ENCODE peak calls at places on chromosomes 11 and 22, in eight cellular contexts. J is AG04450, B is cardiac fibroblast, K is Peyer's patch, H is endodermal cell, L is coronary artery, V is brain microvascular endothelial cell, A is tibial nerve. G is an unnamed sample.

GRCh38 chr11:114308689-114309089 is 12.5 kb downstream of the NNMT start:
- DNase-seq in J (no peak), B (peak), K (no peak), H (no peak), L (peak), V (no peak), A (peak), G (peak)

GRCh38 chr11:69702769-69703510 is 882 bp downstream of the FGF19 start:
- DNase-seq in J (no peak), B (no peak), K (no peak), H (peak), L (no peak), V (no peak), A (no peak), G (no peak)

GRCh38 chr11:112225753-112226061 is 521 bp upstream of the PTS start:
- DNase-seq in J (no peak), B (peak), K (peak), H (no peak), L (no peak), V (peak), A (no peak), G (peak)

GRCh38 chr11:128695539-128696221 is 1.8 kb downstream of the FLI1 start:
- DNase-seq in J (no peak), B (peak), K (peak), H (peak), L (no peak), V (no peak), A (peak), G (no peak)

GRCh38 chr11:36431429-36432092 is 78.5 kb downstream of the TRAF6 start:
- DNase-seq in J (peak), B (peak), K (no peak), H (no peak), L (no peak), V (peak), A (no peak), G (peak)

GRCh38 chr22:37228106-37229011 is 15.7 kb downstream of the RAC2 start:
- DNase-seq in J (no peak), B (no peak), K (peak), H (no peak), L (no peak), V (no peak), A (no peak), G (no peak)

GRCh38 chr11:9150944-9151343 is 59.5 kb upstream of the SCUBE2 start:
- DNase-seq in J (no peak), B (peak), K (no peak), H (no peak), L (no peak), V (no peak), A (no peak), G (no peak)

GRCh38 chr22:48579035-48579914 is 1248.4 kb downstream of the BRD1 start:
- DNase-seq in J (no peak), B (no peak), K (no peak), H (no peak), L (no peak), V (no peak), A (no peak), G (peak)

GRCh38 chr11:134032501-134033091 is 36.3 kb upstream of the JAM3 start:
- DNase-seq in J (no peak), B (no peak), K (no peak), H (peak), L (no peak), V (no peak), A (no peak), G (no peak)

GRCh38 chr11:74683279-74683871 is 47.9 kb downstream of the CHRDL2 start:
- DNase-seq in J (no peak), B (no peak), K (no peak), H (peak), L (peak), V (no peak), A (no peak), G (no peak)

GRCh38 chr22:26547426-26547825 is 35.2 kb upstream of the TFIP11 start:
- DNase-seq in J (no peak), B (no peak), K (no peak), H (no peak), L (no peak), V (no peak), A (no peak), G (no peak)

GRCh38 chr11:68935516-68936357 is 32.0 kb downstream of the IGHMBP2 start:
- DNase-seq in J (no peak), B (no peak), K (no peak), H (no peak), L (no peak), V (no peak), A (no peak), G (no peak)

GRCh38 chr22:18088825-18089568 is 11.2 kb downstream of the PEX26 start:
- DNase-seq in J (no peak), B (no peak), K (peak), H (no peak), L (no peak), V (no peak), A (no peak), G (no peak)

GRCh38 chr11:75317446-75318122 is 33.9 kb downstream of the ARRB1 start:
- DNase-seq in J (no peak), B (no peak), K (no peak), H (peak), L (no peak), V (no peak), A (no peak), G (no peak)

GRCh38 chr22:22130956-22131355 is 113.6 kb upstream of the VPREB1 start:
- DNase-seq in J (no peak), B (no peak), K (no peak), H (no peak), L (no peak), V (no peak), A (no peak), G (no peak)

GRCh38 chr11:21704539-21704938 is 488.3 kb upstream of the ANO5 start:
- DNase-seq in J (no peak), B (no peak), K (no peak), H (peak), L (no peak), V (no peak), A (no peak), G (no peak)

GRCh38 chr11:1488575-1489180 is 2.1 kb upstream of the MOB2 start:
- DNase-seq in J (no peak), B (no peak), K (no peak), H (no peak), L (no peak), V (no peak), A (no peak), G (no peak)

GRCh38 chr22:39240841-39241631 is 3.7 kb downstream of the PDGFB start:
- DNase-seq in J (no peak), B (peak), K (peak), H (no peak), L (no peak), V (no peak), A (peak), G (no peak)

GRCh38 chr11:34050536-34050935 is 995 bp upstream of the CAPRIN1 start:
- DNase-seq in J (no peak), B (peak), K (no peak), H (no peak), L (no peak), V (peak), A (no peak), G (no peak)

GRCh38 chr11:117614695-117615094 is 182.3 kb downstream of the DSCAML1 start:
- DNase-seq in J (no peak), B (no peak), K (no peak), H (peak), L (no peak), V (no peak), A (no peak), G (no peak)
- TF ChIP-seq CTCF in J (no peak), B (no peak), K (no peak), H (peak), L (no peak), V (peak), A (no peak), G (no peak)

GRCh38 chr11:119363081-119363861 is 16.8 kb upstream of the MFRP start:
- DNase-seq in J (no peak), B (no peak), K (no peak), H (peak), L (no peak), V (no peak), A (no peak), G (no peak)
- H3K4me3 ChIP-seq in J (no peak), B (no peak), K (peak), H (peak), L (peak), V (no peak), A (peak), G (peak)

GRCh38 chr11:44927174-44927661 is 23.5 kb downstream of the TP53I11 start:
- DNase-seq in J (peak), B (peak), K (peak), H (peak), L (no peak), V (peak), A (peak), G (peak)

GRCh38 chr11:44928807-44929206 is 21.9 kb downstream of the TP53I11 start:
- DNase-seq in J (no peak), B (no peak), K (no peak), H (peak), L (no peak), V (no peak), A (no peak), G (no peak)

GRCh38 chr11:44926036-44926435 is 24.6 kb downstream of the TP53I11 start:
- DNase-seq in J (no peak), B (no peak), K (no peak), H (no peak), L (no peak), V (no peak), A (no peak), G (no peak)

GRCh38 chr11:44930588-44931302 is 19.9 kb downstream of the TP53I11 start:
- DNase-seq in J (no peak), B (no peak), K (no peak), H (no peak), L (no peak), V (no peak), A (no peak), G (no peak)

DNA sequence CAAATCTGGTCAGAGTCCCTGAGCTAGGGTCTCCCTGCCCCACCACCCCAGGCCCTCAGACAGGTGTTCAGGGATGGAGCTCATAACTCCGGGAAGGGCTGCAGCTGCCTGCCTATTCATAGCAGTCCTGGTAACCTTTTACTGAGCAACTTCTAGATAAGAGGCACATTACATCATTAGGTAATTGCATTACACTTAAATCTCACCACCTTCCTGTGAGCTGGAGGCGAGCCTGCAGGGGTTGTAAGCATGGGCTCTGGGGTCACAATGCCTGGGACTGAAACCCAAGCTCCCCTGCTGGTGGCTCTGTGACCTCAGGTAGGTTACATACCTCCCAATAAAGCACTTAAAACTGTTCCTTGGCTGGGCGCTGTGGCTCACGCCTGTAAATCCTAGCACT is 22.5 kb downstream of the TP53I11 start:
- DNase-seq in J (no peak), B (no peak), K (no peak), H (peak), L (no peak), V (no peak), A (no peak), G (no peak)
- TF ChIP-seq CTCF in J (no peak), B (no peak), K (no peak), H (peak), L (no peak), V (no peak), A (no peak), G (no peak)

GRCh38 chr11:67274768-67275605 is 8.7 kb downstream of the GRK2 start:
- DNase-seq in J (no peak), B (no peak), K (no peak), H (no peak), L (no peak), V (no peak), A (no peak), G (no peak)

GRCh38 chr11:67273260-67273990 is 7.2 kb downstream of the GRK2 start:
- DNase-seq in J (no peak), B (no peak), K (peak), H (no peak), L (no peak), V (no peak), A (no peak), G (no peak)

GRCh38 chr11:67277231-67277961 is 11.1 kb downstream of the GRK2 start:
- DNase-seq in J (no peak), B (peak), K (peak), H (peak), L (peak), V (no peak), A (peak), G (peak)

GRCh38 chr11:67276821-67277230 is 10.6 kb downstream of the GRK2 start:
- DNase-seq in J (no peak), B (peak), K (peak), H (peak), L (no peak), V (no peak), A (no peak), G (peak)

DNA sequence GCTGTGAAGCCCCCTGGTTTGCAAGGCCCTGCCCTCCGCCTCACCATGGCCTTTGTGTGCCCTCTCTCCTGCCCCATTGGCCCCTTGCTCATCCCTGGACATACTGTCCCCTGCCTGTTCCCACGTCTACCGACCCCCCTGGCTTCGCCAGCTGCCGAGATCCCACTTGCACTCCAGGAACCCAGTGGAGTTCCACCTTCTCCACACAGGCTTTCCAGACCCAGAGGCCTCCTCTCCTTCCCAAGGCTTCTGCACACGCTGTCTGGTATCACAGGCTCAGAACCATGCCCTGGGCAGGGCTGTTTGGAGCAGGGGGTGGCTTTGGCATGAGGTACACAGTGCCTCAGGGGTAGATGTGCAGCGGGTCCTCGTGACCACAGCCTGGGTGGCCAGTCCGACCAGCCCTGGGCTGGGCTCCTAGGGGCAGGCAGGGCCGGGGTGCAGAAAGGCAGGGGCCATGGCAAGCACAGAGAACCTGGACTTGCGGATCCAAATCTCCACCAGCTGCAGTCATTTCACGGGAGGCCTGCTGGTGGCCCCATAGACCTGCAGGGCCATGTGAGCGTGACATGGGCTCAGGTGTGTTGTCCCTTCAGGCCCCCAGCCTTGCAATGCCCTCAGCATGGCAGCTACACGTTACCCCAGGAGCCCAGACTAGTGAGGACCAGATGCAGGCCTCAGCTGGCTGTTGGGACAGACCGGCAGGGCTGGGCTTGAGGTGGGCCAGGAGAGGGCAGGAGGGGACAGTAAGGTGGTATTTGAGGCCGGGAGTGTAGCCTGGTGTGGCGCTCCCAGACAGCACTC is 9.5 kb downstream of the GRK2 start:
- DNase-seq in J (no peak), B (no peak), K (no peak), H (no peak), L (no peak), V (no peak), A (no peak), G (no peak)
- H3K4me3 ChIP-seq in J (no peak), B (no peak), K (no peak), H (no peak), L (no peak), V (no peak), A (no peak), G (no peak)

GRCh38 chr11:61761440-61762163 is 9.2 kb downstream of the MYRF start:
- DNase-seq in J (no peak), B (no peak), K (no peak), H (no peak), L (no peak), V (no peak), A (no peak), G (no peak)

GRCh38 chr11:61763930-61764605 is 11.6 kb downstream of the MYRF start:
- DNase-seq in J (no peak), B (no peak), K (no peak), H (no peak), L (no peak), V (no peak), A (no peak), G (no peak)

GRCh38 chr11:61762216-61762615 is 9.8 kb downstream of the MYRF start:
- DNase-seq in J (no peak), B (no peak), K (no peak), H (no peak), L (no peak), V (no peak), A (no peak), G (no peak)

GRCh38 chr11:61760946-61761345 is 8.5 kb downstream of the MYRF start:
- DNase-seq in J (no peak), B (no peak), K (no peak), H (no peak), L (no peak), V (no peak), A (no peak), G (no peak)

DNA sequence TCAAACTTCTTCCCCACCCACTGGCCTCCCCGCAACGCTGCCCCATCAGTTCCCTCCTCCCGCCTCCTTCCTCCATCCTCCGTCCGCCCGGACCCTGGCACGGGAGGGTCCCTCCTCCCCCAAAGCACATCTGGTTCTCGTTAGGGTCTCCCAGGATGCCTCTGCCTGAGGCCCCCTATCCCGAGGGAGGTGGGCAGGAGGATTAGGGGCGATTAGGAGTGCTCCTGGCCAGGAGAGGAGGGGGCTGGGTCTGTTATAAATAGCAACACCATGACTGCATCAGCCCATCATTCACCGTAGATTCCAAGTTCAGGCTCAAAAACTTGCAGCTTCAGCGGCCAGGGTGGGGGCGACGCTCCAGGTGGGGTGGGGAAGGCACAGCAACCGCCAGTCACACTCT is 10.4 kb downstream of the MYRF start:
- DNase-seq in J (no peak), B (no peak), K (no peak), H (no peak), L (no peak), V (no peak), A (no peak), G (no peak)
- TF ChIP-seq CTCF in J (no peak), B (no peak), K (no peak), H (no peak), L (no peak), V (no peak), A (no peak), G (no peak)

GRCh38 chr11:77067776-77068460 is 1.1 kb downstream of the CAPN5 start:
- DNase-seq in J (no peak), B (no peak), K (no peak), H (peak), L (peak), V (no peak), A (no peak), G (no peak)
- H3K4me3 ChIP-seq in J (peak), B (peak), K (peak), H (peak), L (peak), V (peak), A (peak), G (peak)

DNA sequence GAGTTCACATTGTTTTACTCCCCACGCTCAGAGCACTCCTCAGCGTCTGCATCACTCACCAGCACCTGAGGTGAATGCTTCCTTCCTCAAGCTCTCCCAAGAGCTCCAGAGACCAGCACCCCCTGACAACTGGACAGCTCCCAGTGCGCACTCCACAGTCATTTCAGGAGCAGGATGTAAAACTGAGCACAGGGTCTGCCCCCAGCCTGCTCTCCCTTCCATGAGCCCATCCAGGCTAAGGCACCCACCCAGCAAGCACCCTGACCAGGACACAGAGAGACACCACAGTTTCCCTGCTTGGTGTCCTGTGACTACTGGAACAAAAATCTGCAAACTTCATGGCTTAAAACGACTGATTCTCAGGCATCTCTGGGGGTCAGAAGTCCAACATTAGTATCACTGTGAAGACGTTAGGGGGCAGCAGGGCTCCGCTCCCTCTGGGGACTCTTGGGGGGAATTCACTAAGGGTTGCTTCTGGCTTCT is 3.3 kb downstream of the SCGB1D2 start:
- DNase-seq in J (no peak), B (peak), K (no peak), H (peak), L (no peak), V (peak), A (no peak), G (no peak)
- TF ChIP-seq CTCF in J (peak), B (peak), K (no peak), H (peak), L (no peak), V (peak), A (no peak), G (no peak)

DNA sequence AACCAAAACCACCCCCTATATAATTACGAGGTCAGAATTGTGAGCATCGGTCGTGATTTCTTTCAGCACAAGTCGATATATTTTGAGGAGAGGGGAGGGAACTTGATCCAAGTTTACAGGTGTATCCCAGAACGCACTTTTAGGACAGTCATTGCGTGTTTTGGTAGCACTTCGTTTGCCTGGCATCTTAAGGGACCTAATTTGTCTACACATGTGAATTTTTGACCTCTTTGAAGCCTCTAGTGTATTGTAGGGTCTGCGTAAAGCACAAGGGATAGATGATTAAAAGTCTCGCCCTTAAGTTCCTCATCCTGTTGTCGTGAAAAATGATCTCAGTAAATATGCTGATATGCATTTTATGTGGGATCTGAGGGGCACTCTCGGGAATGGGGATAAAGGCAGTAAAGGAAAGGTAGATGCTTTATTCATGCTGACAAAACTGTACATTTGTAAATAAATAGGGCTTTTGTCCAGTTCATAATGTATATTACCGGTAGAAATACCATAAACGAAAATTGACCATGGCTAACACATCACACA is 631 bp upstream of the CCDC34 start:
- DNase-seq in J (no peak), B (no peak), K (no peak), H (no peak), L (no peak), V (no peak), A (no peak), G (no peak)
- H3K4me3 ChIP-seq in J (peak), B (peak), K (peak), H (peak), L (peak), V (peak), A (peak), G (peak)

GRCh38 chr11:11659567-11660341 is 37.9 kb upstream of the GALNT18 start:
- DNase-seq in J (no peak), B (no peak), K (no peak), H (no peak), L (no peak), V (no peak), A (no peak), G (no peak)
- TF ChIP-seq CTCF in J (no peak), B (no peak), K (no peak), H (peak), L (no peak), V (peak), A (no peak), G (no peak)

DNA sequence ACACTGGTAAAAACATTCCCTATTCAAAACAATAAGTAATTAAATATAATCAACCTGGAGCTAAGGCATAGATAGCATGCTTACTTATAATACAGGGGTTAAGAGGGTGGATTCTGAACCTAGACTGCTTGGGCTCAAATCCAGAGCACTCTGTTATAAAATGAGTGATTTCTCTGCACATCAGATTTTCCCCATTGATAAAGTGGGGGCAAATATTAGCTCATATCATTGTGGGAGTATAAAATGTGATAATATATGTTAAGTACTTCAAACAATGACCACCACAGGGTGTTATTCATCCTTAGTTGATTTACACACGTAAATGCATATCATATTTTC is 139.4 kb downstream of the LUZP2 start:
- DNase-seq in J (no peak), B (no peak), K (no peak), H (no peak), L (no peak), V (no peak), A (no peak), G (no peak)
- H3K4me3 ChIP-seq in J (no peak), B (no peak), K (no peak), H (no peak), L (no peak), V (no peak), A (no peak), G (no peak)

G was measured in foreskin fibroblast.